ENCODE peak calls at places on chromosomes 5 and 9, in ten cellular contexts. One of them, this sample, is unnamed.
A peak's percentile ranks its signal among the peaks of the same experiment; 100 is the strongest.

GRCh38 chr9:1173211-1173610 is 123.1 kb downstream of the DMRT2 start:
- DNase-seq in activated CD4-positive, CD25-positive, alpha-beta regulatory T cell: no peak
- DNase-seq in neural crest cell: no peak
- DNase-seq in stimulated activated CD4-positive, alpha-beta T cell treated with anti-CD3 and anti-CD28 coated beads, Interleukin-2, amount 100 ng/mL, for 48 hours: no peak
- DNase-seq in dorsolateral prefrontal cortex: no peak
- DNase-seq in naive B cell: no peak
- DNase-seq in pulmonary artery endothelial cell: no peak
- DNase-seq in BE2C: no peak
- DNase-seq in lung: no peak
- DNase-seq in CD8-positive, alpha-beta T cell: no peak
- DNase-seq in this sample: no peak

GRCh38 chr5:88957000-88957399 is 74.0 kb upstream of the MEF2C start:
- DNase-seq in activated CD4-positive, CD25-positive, alpha-beta regulatory T cell: no peak
- DNase-seq in stimulated activated CD4-positive, alpha-beta T cell treated with anti-CD3 and anti-CD28 coated beads, Interleukin-2, amount 100 ng/mL, for 48 hours: no peak
- DNase-seq in lung: no peak
- DNase-seq in CD8-positive, alpha-beta T cell: no peak
- DNase-seq in naive B cell: no peak
- DNase-seq in pulmonary artery endothelial cell: no peak
- DNase-seq in neural crest cell: no peak
- DNase-seq in dorsolateral prefrontal cortex: no peak
- DNase-seq in BE2C: no peak
- DNase-seq in this sample: no peak

GRCh38 chr9:116741106-116741740 is 54.1 kb downstream of the TRIM32 start:
- DNase-seq in neural crest cell: no peak
- DNase-seq in naive B cell: no peak
- DNase-seq in dorsolateral prefrontal cortex: no peak
- DNase-seq in pulmonary artery endothelial cell: no peak
- DNase-seq in activated CD4-positive, CD25-positive, alpha-beta regulatory T cell: no peak
- DNase-seq in stimulated activated CD4-positive, alpha-beta T cell treated with anti-CD3 and anti-CD28 coated beads, Interleukin-2, amount 100 ng/mL, for 48 hours: no peak
- DNase-seq in BE2C: no peak
- DNase-seq in lung: no peak
- DNase-seq in CD8-positive, alpha-beta T cell: no peak
- DNase-seq in this sample: no peak

GRCh38 chr9:116700882-116701836 is 14.1 kb downstream of the TRIM32 start:
- DNase-seq in lung: no peak
- DNase-seq in CD8-positive, alpha-beta T cell: no peak
- DNase-seq in stimulated activated CD4-positive, alpha-beta T cell treated with anti-CD3 and anti-CD28 coated beads, Interleukin-2, amount 100 ng/mL, for 48 hours: no peak
- DNase-seq in activated CD4-positive, CD25-positive, alpha-beta regulatory T cell: no peak
- DNase-seq in neural crest cell: no peak
- DNase-seq in naive B cell: no peak
- DNase-seq in pulmonary artery endothelial cell: no peak
- DNase-seq in dorsolateral prefrontal cortex: no peak
- DNase-seq in BE2C: no peak
- DNase-seq in this sample: no peak

GRCh38 chr9:35350212-35350611 is 139.7 kb upstream of the RUSC2 start:
- DNase-seq in pulmonary artery endothelial cell: no peak
- DNase-seq in lung: no peak
- DNase-seq in activated CD4-positive, CD25-positive, alpha-beta regulatory T cell: no peak
- DNase-seq in neural crest cell: no peak
- DNase-seq in dorsolateral prefrontal cortex: peak; percentile 59
- DNase-seq in BE2C: no peak
- DNase-seq in CD8-positive, alpha-beta T cell: no peak
- DNase-seq in naive B cell: no peak
- DNase-seq in stimulated activated CD4-positive, alpha-beta T cell treated with anti-CD3 and anti-CD28 coated beads, Interleukin-2, amount 100 ng/mL, for 48 hours: no peak
- DNase-seq in this sample: no peak

GRCh38 chr9:122028089-122028488 is 65.0 kb downstream of the TTLL11 start:
- DNase-seq in stimulated activated CD4-positive, alpha-beta T cell treated with anti-CD3 and anti-CD28 coated beads, Interleukin-2, amount 100 ng/mL, for 48 hours: no peak
- DNase-seq in naive B cell: no peak
- DNase-seq in neural crest cell: no peak
- DNase-seq in CD8-positive, alpha-beta T cell: no peak
- DNase-seq in activated CD4-positive, CD25-positive, alpha-beta regulatory T cell: no peak
- DNase-seq in lung: no peak
- DNase-seq in pulmonary artery endothelial cell: no peak
- DNase-seq in dorsolateral prefrontal cortex: no peak
- DNase-seq in BE2C: no peak
- DNase-seq in this sample: no peak

GRCh38 chr9:95750725-95751644 is 124.5 kb upstream of the ERCC6L2 start:
- DNase-seq in neural crest cell: no peak
- DNase-seq in activated CD4-positive, CD25-positive, alpha-beta regulatory T cell: no peak
- DNase-seq in stimulated activated CD4-positive, alpha-beta T cell treated with anti-CD3 and anti-CD28 coated beads, Interleukin-2, amount 100 ng/mL, for 48 hours: no peak
- DNase-seq in lung: no peak
- DNase-seq in dorsolateral prefrontal cortex: no peak
- DNase-seq in CD8-positive, alpha-beta T cell: no peak
- DNase-seq in pulmonary artery endothelial cell: no peak
- DNase-seq in naive B cell: no peak
- DNase-seq in BE2C: no peak
- DNase-seq in this sample: no peak

GRCh38 chr5:3142261-3143027 is 391.0 kb upstream of the IRX2 start:
- DNase-seq in CD8-positive, alpha-beta T cell: no peak
- DNase-seq in pulmonary artery endothelial cell: no peak
- DNase-seq in BE2C: no peak
- DNase-seq in lung: no peak
- DNase-seq in naive B cell: no peak
- DNase-seq in stimulated activated CD4-positive, alpha-beta T cell treated with anti-CD3 and anti-CD28 coated beads, Interleukin-2, amount 100 ng/mL, for 48 hours: no peak
- DNase-seq in neural crest cell: no peak
- DNase-seq in dorsolateral prefrontal cortex: no peak
- DNase-seq in activated CD4-positive, CD25-positive, alpha-beta regulatory T cell: no peak
- DNase-seq in this sample: no peak

GRCh38 chr5:95730730-95731570 is at the start of gene RHOBTB3:
- DNase-seq in neural crest cell: peak; percentile 75
- DNase-seq in CD8-positive, alpha-beta T cell: peak; percentile 26
- DNase-seq in naive B cell: peak; percentile 43
- DNase-seq in stimulated activated CD4-positive, alpha-beta T cell treated with anti-CD3 and anti-CD28 coated beads, Interleukin-2, amount 100 ng/mL, for 48 hours: peak; percentile 13
- DNase-seq in dorsolateral prefrontal cortex: peak; percentile 89
- DNase-seq in activated CD4-positive, CD25-positive, alpha-beta regulatory T cell: no peak
- DNase-seq in BE2C: peak; percentile 92
- DNase-seq in lung: peak; percentile 87
- DNase-seq in pulmonary artery endothelial cell: peak; percentile 68
- DNase-seq in this sample: peak; percentile 88

GRCh38 chr5:79488775-79489174 is 25.2 kb downstream of the HOMER1 start:
- DNase-seq in lung: no peak
- DNase-seq in pulmonary artery endothelial cell: no peak
- DNase-seq in BE2C: no peak
- DNase-seq in naive B cell: no peak
- DNase-seq in CD8-positive, alpha-beta T cell: no peak
- DNase-seq in dorsolateral prefrontal cortex: no peak
- DNase-seq in stimulated activated CD4-positive, alpha-beta T cell treated with anti-CD3 and anti-CD28 coated beads, Interleukin-2, amount 100 ng/mL, for 48 hours: no peak
- DNase-seq in activated CD4-positive, CD25-positive, alpha-beta regulatory T cell: no peak
- DNase-seq in neural crest cell: no peak
- DNase-seq in this sample: no peak

GRCh38 chr5:30279237-30279636 is 914.2 kb upstream of the CDH6 start:
- DNase-seq in stimulated activated CD4-positive, alpha-beta T cell treated with anti-CD3 and anti-CD28 coated beads, Interleukin-2, amount 100 ng/mL, for 48 hours: no peak
- DNase-seq in pulmonary artery endothelial cell: no peak
- DNase-seq in naive B cell: no peak
- DNase-seq in lung: no peak
- DNase-seq in activated CD4-positive, CD25-positive, alpha-beta regulatory T cell: no peak
- DNase-seq in dorsolateral prefrontal cortex: no peak
- DNase-seq in BE2C: no peak
- DNase-seq in CD8-positive, alpha-beta T cell: no peak
- DNase-seq in neural crest cell: no peak
- DNase-seq in this sample: no peak

GRCh38 chr5:10591159-10591558 is 27.3 kb downstream of the ANKRD33B start:
- DNase-seq in lung: no peak
- DNase-seq in naive B cell: no peak
- DNase-seq in dorsolateral prefrontal cortex: no peak
- DNase-seq in neural crest cell: no peak
- DNase-seq in pulmonary artery endothelial cell: no peak
- DNase-seq in CD8-positive, alpha-beta T cell: no peak
- DNase-seq in stimulated activated CD4-positive, alpha-beta T cell treated with anti-CD3 and anti-CD28 coated beads, Interleukin-2, amount 100 ng/mL, for 48 hours: no peak
- DNase-seq in activated CD4-positive, CD25-positive, alpha-beta regulatory T cell: no peak
- DNase-seq in BE2C: no peak
- DNase-seq in this sample: no peak

GRCh38 chr9:130698514-130698913 is 4.9 kb downstream of the EXOSC2 start:
- DNase-seq in CD8-positive, alpha-beta T cell: no peak
- DNase-seq in neural crest cell: no peak
- DNase-seq in stimulated activated CD4-positive, alpha-beta T cell treated with anti-CD3 and anti-CD28 coated beads, Interleukin-2, amount 100 ng/mL, for 48 hours: no peak
- DNase-seq in lung: no peak
- DNase-seq in BE2C: no peak
- DNase-seq in naive B cell: no peak
- DNase-seq in dorsolateral prefrontal cortex: no peak
- DNase-seq in pulmonary artery endothelial cell: no peak
- DNase-seq in activated CD4-positive, CD25-positive, alpha-beta regulatory T cell: no peak
- DNase-seq in this sample: no peak

GRCh38 chr5:149202910-149203451 is 61.7 kb downstream of the ABLIM3 start:
- DNase-seq in stimulated activated CD4-positive, alpha-beta T cell treated with anti-CD3 and anti-CD28 coated beads, Interleukin-2, amount 100 ng/mL, for 48 hours: no peak
- DNase-seq in CD8-positive, alpha-beta T cell: no peak
- DNase-seq in BE2C: no peak
- DNase-seq in naive B cell: no peak
- DNase-seq in dorsolateral prefrontal cortex: no peak
- DNase-seq in pulmonary artery endothelial cell: no peak
- DNase-seq in neural crest cell: no peak
- DNase-seq in lung: no peak
- DNase-seq in activated CD4-positive, CD25-positive, alpha-beta regulatory T cell: no peak
- DNase-seq in this sample: no peak

GRCh38 chr5:58240286-58240685 is 219.6 kb downstream of the PLK2 start:
- DNase-seq in naive B cell: no peak
- DNase-seq in lung: no peak
- DNase-seq in pulmonary artery endothelial cell: peak; percentile 57
- DNase-seq in CD8-positive, alpha-beta T cell: no peak
- DNase-seq in dorsolateral prefrontal cortex: no peak
- DNase-seq in neural crest cell: no peak
- DNase-seq in stimulated activated CD4-positive, alpha-beta T cell treated with anti-CD3 and anti-CD28 coated beads, Interleukin-2, amount 100 ng/mL, for 48 hours: no peak
- DNase-seq in BE2C: no peak
- DNase-seq in activated CD4-positive, CD25-positive, alpha-beta regulatory T cell: no peak
- DNase-seq in this sample: no peak

GRCh38 chr5:143442398-143442797 is 38.9 kb upstream of the NR3C1 start:
- DNase-seq in activated CD4-positive, CD25-positive, alpha-beta regulatory T cell: no peak
- DNase-seq in BE2C: no peak
- DNase-seq in naive B cell: no peak
- DNase-seq in lung: no peak
- DNase-seq in dorsolateral prefrontal cortex: no peak
- DNase-seq in CD8-positive, alpha-beta T cell: no peak
- DNase-seq in neural crest cell: no peak
- DNase-seq in stimulated activated CD4-positive, alpha-beta T cell treated with anti-CD3 and anti-CD28 coated beads, Interleukin-2, amount 100 ng/mL, for 48 hours: no peak
- DNase-seq in pulmonary artery endothelial cell: no peak
- DNase-seq in this sample: no peak

GRCh38 chr9:133162802-133163558 is 734 bp downstream of the GBGT1 start:
- DNase-seq in pulmonary artery endothelial cell: no peak
- DNase-seq in naive B cell: no peak
- DNase-seq in neural crest cell: no peak
- DNase-seq in BE2C: no peak
- DNase-seq in lung: no peak
- DNase-seq in stimulated activated CD4-positive, alpha-beta T cell treated with anti-CD3 and anti-CD28 coated beads, Interleukin-2, amount 100 ng/mL, for 48 hours: no peak
- DNase-seq in CD8-positive, alpha-beta T cell: no peak
- DNase-seq in activated CD4-positive, CD25-positive, alpha-beta regulatory T cell: no peak
- DNase-seq in dorsolateral prefrontal cortex: no peak
- DNase-seq in this sample: peak; percentile 21

This sample was measured in glutamatergic neuron.